ENCODE peak calls at places on chromosomes 7 and 10, in six cellular contexts. P is endothelial cell of umbilical vein, Y is K562, J is HepG2, E is WTC11, M is H1. G is an unnamed sample.

GRCh38 chr10:52778511-52779392 is 6.2 kb upstream of the MBL2 start:
- DNase-seq in P (peak), Y (no peak), J (peak), E (peak), M (peak), G (peak)

GRCh38 chr7:55306331-55306730 is 58.8 kb upstream of the LANCL2 start:
- DNase-seq in P (no peak), Y (no peak), J (no peak), E (no peak), M (no peak), G (no peak)

GRCh38 chr7:7504910-7505704 is 30.6 kb downstream of the COL28A1 start:
- DNase-seq in P (no peak), Y (no peak), J (no peak), E (no peak), M (no peak), G (no peak)

GRCh38 chr7:43454936-43455518 is 127.9 kb upstream of the STK17A start:
- DNase-seq in P (peak), Y (peak), J (peak), E (no peak), M (no peak), G (peak)

GRCh38 chr10:118978998-118979350 is 50.5 kb upstream of the NANOS1 start:
- DNase-seq in P (no peak), Y (no peak), J (no peak), E (no peak), M (no peak), G (no peak)

GRCh38 chr10:109866168-109866994 is 56.9 kb downstream of the XPNPEP1 start:
- DNase-seq in P (peak), Y (peak), J (no peak), E (no peak), M (no peak), G (peak)

GRCh38 chr7:102434039-102434481 is 685 bp downstream of the ORAI2 start:
- DNase-seq in P (no peak), Y (peak), J (no peak), E (no peak), M (no peak), G (peak)

GRCh38 chr7:120052884-120053382 is 220.0 kb upstream of the KCND2 start:
- DNase-seq in P (peak), Y (no peak), J (no peak), E (no peak), M (no peak), G (no peak)

GRCh38 chr10:32143302-32143847 is 87.2 kb upstream of the KIF5B start:
- DNase-seq in P (no peak), Y (no peak), J (no peak), E (no peak), M (no peak), G (no peak)

GRCh38 chr10:26622891-26623290 is 74.6 kb upstream of the PDSS1 start:
- DNase-seq in P (no peak), Y (no peak), J (no peak), E (no peak), M (no peak), G (no peak)

GRCh38 chr7:131529617-131530016 is 26.8 kb downstream of the PODXL start:
- DNase-seq in P (no peak), Y (no peak), J (no peak), E (no peak), M (no peak), G (no peak)

GRCh38 chr10:99004738-99005137 is 230.9 kb downstream of the HPSE2 start:
- DNase-seq in P (no peak), Y (no peak), J (no peak), E (no peak), M (no peak), G (no peak)

GRCh38 chr7:128167791-128168666 is 73.0 kb upstream of the LEP start:
- DNase-seq in P (no peak), Y (no peak), J (no peak), E (peak), M (no peak), G (no peak)

GRCh38 chr10:42767906-42768305 is 14.7 kb upstream of the BMS1 start:
- DNase-seq in P (no peak), Y (no peak), J (no peak), E (no peak), M (no peak), G (no peak)

GRCh38 chr10:131452926-131453771 is 141.6 kb upstream of the TCERG1L start:
- DNase-seq in P (no peak), Y (no peak), J (no peak), E (peak), M (peak), G (no peak)

GRCh38 chr7:48087349-48087748 is 1.7 kb upstream of the UPP1 start:
- DNase-seq in P (peak), Y (no peak), J (no peak), E (no peak), M (no peak), G (no peak)

GRCh38 chr7:87427289-87427688 is 48.2 kb downstream of the ABCB4 start:
- DNase-seq in P (no peak), Y (no peak), J (no peak), E (no peak), M (no peak), G (no peak)

GRCh38 chr7:127938588-127938987 is 92.6 kb downstream of the LRRC4 start:
- DNase-seq in P (no peak), Y (no peak), J (no peak), E (no peak), M (no peak), G (peak)

GRCh38 chr10:29946953-29947700 is 112.3 kb downstream of the JCAD start:
- DNase-seq in P (peak), Y (no peak), J (no peak), E (no peak), M (no peak), G (peak)

GRCh38 chr7:98641646-98642489 is 24.8 kb downstream of the NPTX2 start:
- DNase-seq in P (no peak), Y (no peak), J (peak), E (peak), M (no peak), G (no peak)

GRCh38 chr7:74033372-74034311 is 5.7 kb downstream of the ELN start:
- DNase-seq in P (no peak), Y (peak), J (no peak), E (no peak), M (no peak), G (no peak)

GRCh38 chr10:60575105-60575504 is 185.4 kb upstream of the ANK3 start:
- DNase-seq in P (no peak), Y (no peak), J (no peak), E (no peak), M (no peak), G (no peak)

GRCh38 chr10:22475527-22475856 is 130.2 kb downstream of the SPAG6 start:
- DNase-seq in P (no peak), Y (no peak), J (no peak), E (no peak), M (no peak), G (peak)

GRCh38 chr7:17405786-17406185 is 107.3 kb downstream of the AHR start:
- DNase-seq in P (peak), Y (no peak), J (peak), E (no peak), M (no peak), G (peak)

DNA sequence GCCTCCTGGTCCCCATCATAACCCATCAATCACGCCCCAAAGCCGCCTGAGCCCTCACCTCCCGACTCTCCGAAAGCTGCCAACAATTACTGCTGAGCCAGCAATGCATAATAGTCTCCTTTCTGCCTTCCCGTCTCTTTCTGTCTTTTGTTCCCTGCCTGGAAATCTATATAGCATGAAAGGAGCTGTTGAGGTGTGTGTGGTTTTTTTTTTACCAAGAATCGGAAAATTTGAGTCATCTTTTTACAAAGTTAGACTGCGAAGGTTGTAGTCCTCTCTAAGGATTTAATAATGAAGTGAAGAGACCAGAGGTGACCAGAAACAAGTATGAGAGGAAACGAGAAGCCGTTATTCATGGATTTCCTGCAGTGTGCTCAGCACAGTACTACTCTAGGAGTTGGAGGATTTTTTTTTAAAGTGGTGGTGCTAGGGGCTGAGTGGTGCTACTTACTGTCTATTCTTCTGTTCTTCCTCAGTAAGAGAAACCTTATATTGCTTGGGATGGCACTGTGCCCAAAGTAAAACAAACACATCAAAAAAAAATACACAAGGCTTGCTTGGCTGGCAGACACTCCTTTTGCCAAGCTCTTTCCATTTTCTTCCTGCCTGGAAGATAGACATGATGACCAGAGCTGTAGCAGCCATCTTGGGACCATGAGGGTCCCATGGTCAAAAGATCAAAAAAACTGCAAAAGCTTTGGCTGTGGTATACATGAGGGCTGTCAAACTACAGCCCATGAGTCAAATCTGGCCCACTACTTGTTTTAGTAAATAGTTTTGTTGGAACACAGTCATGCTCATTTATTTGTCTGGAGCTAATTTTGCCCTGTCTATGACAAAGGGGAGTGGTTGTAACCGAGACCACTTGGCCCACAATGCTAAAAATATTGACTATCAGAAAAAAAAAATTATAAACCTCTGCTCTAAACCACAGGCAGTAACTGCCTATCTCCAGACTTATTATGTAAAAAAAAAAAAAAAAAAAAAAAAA is 37.3 kb downstream of the ASB13 start:
- DNase-seq in P (peak), Y (no peak), J (no peak), E (no peak), M (no peak), G (no peak)
- TF ChIP-seq JUN in P (no peak), Y (no peak), J (no peak), E (no peak), M (no peak), G (no peak)

DNA sequence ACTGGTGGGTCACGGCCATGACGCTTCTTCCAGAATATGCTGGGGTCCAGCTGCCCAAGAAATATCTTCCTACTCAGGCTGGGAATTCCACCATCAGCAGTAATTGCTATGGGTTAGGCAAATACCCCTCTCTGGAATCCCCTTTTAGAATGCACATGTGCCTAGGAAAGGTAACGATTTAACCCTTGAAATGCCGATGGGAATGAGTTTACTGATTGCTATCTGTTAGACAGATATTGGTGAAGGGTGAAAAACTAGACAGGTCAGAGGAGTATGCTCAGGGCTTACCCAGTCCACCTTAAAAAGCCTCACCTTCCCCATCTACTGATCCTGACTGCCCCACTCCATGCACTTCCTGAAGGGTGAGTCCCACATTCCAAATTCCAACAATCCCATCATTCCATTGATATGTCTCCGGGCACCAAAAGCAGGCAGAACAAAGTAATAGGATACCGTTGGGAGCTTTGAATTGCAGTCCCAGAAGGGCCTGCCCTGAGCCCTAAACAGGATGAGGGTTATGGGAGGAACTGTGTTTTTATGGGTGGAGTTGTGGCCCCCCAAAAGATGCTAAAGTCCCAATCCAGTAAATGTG is 59.3 kb downstream of the DLG5 start:
- DNase-seq in P (no peak), Y (no peak), J (no peak), E (no peak), M (no peak), G (no peak)
- TF ChIP-seq JUN in P (no peak), Y (no peak), J (no peak), E (no peak), M (no peak), G (no peak)

GRCh38 chr7:33905389-33906032 is at the start of gene BMPER:
- DNase-seq in P (no peak), Y (no peak), J (no peak), E (peak), M (no peak), G (peak)
- TF ChIP-seq JUN in P (no peak), Y (no peak), J (no peak), E (no peak), M (no peak), G (no peak)

GRCh38 chr10:28677889-28678686 is 767 bp downstream of the BAMBI start:
- DNase-seq in P (peak), Y (peak), J (no peak), E (peak), M (no peak), G (no peak)
- TF ChIP-seq JUN in P (no peak), Y (no peak), J (no peak), E (peak), M (no peak), G (no peak)

DNA sequence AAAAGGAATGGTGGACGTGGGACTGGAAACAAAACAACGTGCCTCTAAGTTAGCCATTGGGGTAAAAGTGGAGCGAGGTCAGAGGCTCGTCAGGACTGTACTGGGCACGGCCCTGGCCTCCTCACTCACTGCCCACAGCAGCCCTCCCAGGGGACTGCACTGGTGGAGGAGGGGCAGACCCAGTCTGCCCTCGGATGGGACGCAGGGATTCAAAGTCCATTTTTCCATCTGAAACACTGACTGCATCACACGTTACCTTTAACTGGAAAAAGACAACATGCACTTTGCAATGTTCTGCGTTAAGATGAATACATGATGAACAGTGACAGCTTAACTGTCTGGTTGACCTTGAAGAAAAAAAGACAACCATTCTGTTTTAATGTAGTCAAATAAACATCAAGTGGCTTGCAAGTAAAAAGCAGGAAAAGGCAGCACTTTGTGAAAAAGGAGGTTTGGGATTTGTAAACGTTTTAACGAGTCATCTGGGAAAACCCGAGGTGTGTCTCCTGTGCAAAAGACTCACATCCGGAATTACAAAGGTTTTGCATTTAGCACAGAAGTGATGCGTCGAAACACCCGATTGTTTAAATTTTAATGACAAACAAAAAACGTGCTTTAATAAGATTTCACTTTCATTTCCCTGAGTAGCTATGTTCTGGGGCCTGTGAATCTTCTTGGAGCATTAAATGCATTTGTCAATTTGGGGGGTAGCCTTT is 18.8 kb downstream of the KLF6 start:
- DNase-seq in P (no peak), Y (no peak), J (peak), E (no peak), M (no peak), G (no peak)
- TF ChIP-seq JUN in P (no peak), Y (no peak), J (no peak), E (no peak), M (no peak), G (no peak)

G was measured in A549.